ENCODE peak calls at places on chromosomes 16 and 17, in five cellular contexts. One of them, this sample, is unnamed.

GRCh38 chr17:41413353-41413752 is 11.0 kb downstream of the KRT37 start:
- DNase-seq in activated CD4-positive, alpha-beta T cell treated with anti-CD3 and anti-CD28 coated beads for 1 hour: no peak
- DNase-seq in GDM1: no peak
- DNase-seq in stimulated activated CD4-positive, alpha-beta T cell treated with anti-CD3 and anti-CD28 coated beads, Interleukin-1b, Interleukin-23, amount 100 ng/mL, for 4 hours: no peak
- DNase-seq in cerebellar cortex: no peak
- DNase-seq in this sample: no peak

GRCh38 chr17:74552037-74552436 is 6.1 kb upstream of the CD300C start:
- DNase-seq in activated CD4-positive, alpha-beta T cell treated with anti-CD3 and anti-CD28 coated beads for 1 hour: no peak
- DNase-seq in GDM1: no peak
- DNase-seq in stimulated activated CD4-positive, alpha-beta T cell treated with anti-CD3 and anti-CD28 coated beads, Interleukin-1b, Interleukin-23, amount 100 ng/mL, for 4 hours: no peak
- DNase-seq in cerebellar cortex: no peak
- DNase-seq in this sample: no peak

GRCh38 chr16:31477220-31478216 is 5.4 kb upstream of the SLC5A2 start:
- DNase-seq in activated CD4-positive, alpha-beta T cell treated with anti-CD3 and anti-CD28 coated beads for 1 hour: no peak
- DNase-seq in GDM1: no peak
- DNase-seq in stimulated activated CD4-positive, alpha-beta T cell treated with anti-CD3 and anti-CD28 coated beads, Interleukin-1b, Interleukin-23, amount 100 ng/mL, for 4 hours: no peak
- DNase-seq in cerebellar cortex: no peak
- DNase-seq in this sample: no peak

GRCh38 chr16:89581045-89581695 is 5.6 kb downstream of the CPNE7 start:
- DNase-seq in activated CD4-positive, alpha-beta T cell treated with anti-CD3 and anti-CD28 coated beads for 1 hour: no peak
- DNase-seq in GDM1: no peak
- DNase-seq in stimulated activated CD4-positive, alpha-beta T cell treated with anti-CD3 and anti-CD28 coated beads, Interleukin-1b, Interleukin-23, amount 100 ng/mL, for 4 hours: no peak
- DNase-seq in cerebellar cortex: no peak
- DNase-seq in this sample: no peak

GRCh38 chr16:58733671-58734458 is at the start of gene GOT2:
- DNase-seq in activated CD4-positive, alpha-beta T cell treated with anti-CD3 and anti-CD28 coated beads for 1 hour: peak
- DNase-seq in GDM1: peak
- DNase-seq in stimulated activated CD4-positive, alpha-beta T cell treated with anti-CD3 and anti-CD28 coated beads, Interleukin-1b, Interleukin-23, amount 100 ng/mL, for 4 hours: peak
- DNase-seq in cerebellar cortex: peak
- DNase-seq in this sample: peak

GRCh38 chr17:18905226-18905625 is 46.7 kb upstream of the SLC5A10 start:
- DNase-seq in activated CD4-positive, alpha-beta T cell treated with anti-CD3 and anti-CD28 coated beads for 1 hour: no peak
- DNase-seq in GDM1: no peak
- DNase-seq in stimulated activated CD4-positive, alpha-beta T cell treated with anti-CD3 and anti-CD28 coated beads, Interleukin-1b, Interleukin-23, amount 100 ng/mL, for 4 hours: no peak
- DNase-seq in cerebellar cortex: peak
- DNase-seq in this sample: no peak

GRCh38 chr17:53193044-53193443 is 629.7 kb upstream of the KIF2B start:
- DNase-seq in activated CD4-positive, alpha-beta T cell treated with anti-CD3 and anti-CD28 coated beads for 1 hour: no peak
- DNase-seq in GDM1: no peak
- DNase-seq in stimulated activated CD4-positive, alpha-beta T cell treated with anti-CD3 and anti-CD28 coated beads, Interleukin-1b, Interleukin-23, amount 100 ng/mL, for 4 hours: no peak
- DNase-seq in cerebellar cortex: no peak
- DNase-seq in this sample: no peak

GRCh38 chr17:27499451-27500265 is 43.4 kb downstream of the KSR1 start:
- DNase-seq in activated CD4-positive, alpha-beta T cell treated with anti-CD3 and anti-CD28 coated beads for 1 hour: no peak
- DNase-seq in GDM1: no peak
- DNase-seq in stimulated activated CD4-positive, alpha-beta T cell treated with anti-CD3 and anti-CD28 coated beads, Interleukin-1b, Interleukin-23, amount 100 ng/mL, for 4 hours: no peak
- DNase-seq in cerebellar cortex: peak
- DNase-seq in this sample: no peak

GRCh38 chr17:58421711-58422110 is 4.4 kb upstream of the RNF43 start:
- DNase-seq in activated CD4-positive, alpha-beta T cell treated with anti-CD3 and anti-CD28 coated beads for 1 hour: no peak
- DNase-seq in GDM1: no peak
- DNase-seq in stimulated activated CD4-positive, alpha-beta T cell treated with anti-CD3 and anti-CD28 coated beads, Interleukin-1b, Interleukin-23, amount 100 ng/mL, for 4 hours: no peak
- DNase-seq in cerebellar cortex: no peak
- DNase-seq in this sample: no peak

GRCh38 chr16:20073203-20074088 is at the start of gene GPR139:
- DNase-seq in activated CD4-positive, alpha-beta T cell treated with anti-CD3 and anti-CD28 coated beads for 1 hour: no peak
- DNase-seq in GDM1: no peak
- DNase-seq in stimulated activated CD4-positive, alpha-beta T cell treated with anti-CD3 and anti-CD28 coated beads, Interleukin-1b, Interleukin-23, amount 100 ng/mL, for 4 hours: no peak
- DNase-seq in cerebellar cortex: no peak
- DNase-seq in this sample: no peak

GRCh38 chr17:63533433-63534077 is 10.4 kb downstream of the KCNH6 start:
- DNase-seq in activated CD4-positive, alpha-beta T cell treated with anti-CD3 and anti-CD28 coated beads for 1 hour: no peak
- DNase-seq in GDM1: no peak
- DNase-seq in stimulated activated CD4-positive, alpha-beta T cell treated with anti-CD3 and anti-CD28 coated beads, Interleukin-1b, Interleukin-23, amount 100 ng/mL, for 4 hours: no peak
- DNase-seq in cerebellar cortex: no peak
- DNase-seq in this sample: no peak

GRCh38 chr17:70168044-70168978 is 1.0 kb upstream of the KCNJ2 start:
- DNase-seq in activated CD4-positive, alpha-beta T cell treated with anti-CD3 and anti-CD28 coated beads for 1 hour: no peak
- DNase-seq in GDM1: peak
- DNase-seq in stimulated activated CD4-positive, alpha-beta T cell treated with anti-CD3 and anti-CD28 coated beads, Interleukin-1b, Interleukin-23, amount 100 ng/mL, for 4 hours: no peak
- DNase-seq in cerebellar cortex: peak
- DNase-seq in this sample: no peak

GRCh38 chr17:71441098-71441497 is 679.7 kb upstream of the SOX9 start:
- DNase-seq in activated CD4-positive, alpha-beta T cell treated with anti-CD3 and anti-CD28 coated beads for 1 hour: no peak
- DNase-seq in GDM1: no peak
- DNase-seq in stimulated activated CD4-positive, alpha-beta T cell treated with anti-CD3 and anti-CD28 coated beads, Interleukin-1b, Interleukin-23, amount 100 ng/mL, for 4 hours: no peak
- DNase-seq in cerebellar cortex: no peak
- DNase-seq in this sample: no peak

GRCh38 chr16:3027488-3027795 is 3.6 kb downstream of the THOC6 start:
- DNase-seq in activated CD4-positive, alpha-beta T cell treated with anti-CD3 and anti-CD28 coated beads for 1 hour: no peak
- DNase-seq in GDM1: no peak
- DNase-seq in stimulated activated CD4-positive, alpha-beta T cell treated with anti-CD3 and anti-CD28 coated beads, Interleukin-1b, Interleukin-23, amount 100 ng/mL, for 4 hours: no peak
- DNase-seq in cerebellar cortex: no peak
- DNase-seq in this sample: no peak

GRCh38 chr16:24054649-24055560 is 201.2 kb upstream of the CACNG3 start:
- DNase-seq in activated CD4-positive, alpha-beta T cell treated with anti-CD3 and anti-CD28 coated beads for 1 hour: no peak
- DNase-seq in GDM1: no peak
- DNase-seq in stimulated activated CD4-positive, alpha-beta T cell treated with anti-CD3 and anti-CD28 coated beads, Interleukin-1b, Interleukin-23, amount 100 ng/mL, for 4 hours: no peak
- DNase-seq in cerebellar cortex: no peak
- DNase-seq in this sample: no peak

GRCh38 chr17:40373324-40373723 is 8.8 kb upstream of the GJD3 start:
- DNase-seq in activated CD4-positive, alpha-beta T cell treated with anti-CD3 and anti-CD28 coated beads for 1 hour: no peak
- DNase-seq in GDM1: no peak
- DNase-seq in stimulated activated CD4-positive, alpha-beta T cell treated with anti-CD3 and anti-CD28 coated beads, Interleukin-1b, Interleukin-23, amount 100 ng/mL, for 4 hours: no peak
- DNase-seq in cerebellar cortex: no peak
- DNase-seq in this sample: no peak

GRCh38 chr16:83403751-83404150 is 404.0 kb upstream of the HSBP1 start:
- DNase-seq in activated CD4-positive, alpha-beta T cell treated with anti-CD3 and anti-CD28 coated beads for 1 hour: no peak
- DNase-seq in GDM1: no peak
- DNase-seq in stimulated activated CD4-positive, alpha-beta T cell treated with anti-CD3 and anti-CD28 coated beads, Interleukin-1b, Interleukin-23, amount 100 ng/mL, for 4 hours: no peak
- DNase-seq in cerebellar cortex: no peak
- DNase-seq in this sample: no peak

GRCh38 chr16:54034684-54035083 is 251.9 kb downstream of the IRX3 start:
- DNase-seq in activated CD4-positive, alpha-beta T cell treated with anti-CD3 and anti-CD28 coated beads for 1 hour: no peak
- DNase-seq in GDM1: no peak
- DNase-seq in stimulated activated CD4-positive, alpha-beta T cell treated with anti-CD3 and anti-CD28 coated beads, Interleukin-1b, Interleukin-23, amount 100 ng/mL, for 4 hours: no peak
- DNase-seq in cerebellar cortex: no peak
- DNase-seq in this sample: no peak

GRCh38 chr16:48024042-48024441 is 131.8 kb downstream of the ABCC12 start:
- DNase-seq in activated CD4-positive, alpha-beta T cell treated with anti-CD3 and anti-CD28 coated beads for 1 hour: no peak
- DNase-seq in GDM1: no peak
- DNase-seq in stimulated activated CD4-positive, alpha-beta T cell treated with anti-CD3 and anti-CD28 coated beads, Interleukin-1b, Interleukin-23, amount 100 ng/mL, for 4 hours: no peak
- DNase-seq in cerebellar cortex: no peak
- DNase-seq in this sample: no peak

GRCh38 chr17:82414548-82415281 is 3.4 kb upstream of the HEXD start:
- DNase-seq in activated CD4-positive, alpha-beta T cell treated with anti-CD3 and anti-CD28 coated beads for 1 hour: peak
- DNase-seq in GDM1: peak
- DNase-seq in stimulated activated CD4-positive, alpha-beta T cell treated with anti-CD3 and anti-CD28 coated beads, Interleukin-1b, Interleukin-23, amount 100 ng/mL, for 4 hours: peak
- DNase-seq in cerebellar cortex: peak
- DNase-seq in this sample: peak

GRCh38 chr16:30523768-30524574 is 2.4 kb downstream of the ZNF768 start:
- DNase-seq in activated CD4-positive, alpha-beta T cell treated with anti-CD3 and anti-CD28 coated beads for 1 hour: no peak
- DNase-seq in GDM1: no peak
- DNase-seq in stimulated activated CD4-positive, alpha-beta T cell treated with anti-CD3 and anti-CD28 coated beads, Interleukin-1b, Interleukin-23, amount 100 ng/mL, for 4 hours: no peak
- DNase-seq in cerebellar cortex: no peak
- DNase-seq in this sample: no peak

GRCh38 chr17:38894276-38894675 is 24.4 kb downstream of the LASP1 start:
- DNase-seq in activated CD4-positive, alpha-beta T cell treated with anti-CD3 and anti-CD28 coated beads for 1 hour: no peak
- DNase-seq in GDM1: no peak
- DNase-seq in stimulated activated CD4-positive, alpha-beta T cell treated with anti-CD3 and anti-CD28 coated beads, Interleukin-1b, Interleukin-23, amount 100 ng/mL, for 4 hours: no peak
- DNase-seq in cerebellar cortex: no peak
- DNase-seq in this sample: no peak

GRCh38 chr17:76166168-76166567 is 25.1 kb upstream of the FOXJ1 start:
- DNase-seq in activated CD4-positive, alpha-beta T cell treated with anti-CD3 and anti-CD28 coated beads for 1 hour: no peak
- DNase-seq in GDM1: no peak
- DNase-seq in stimulated activated CD4-positive, alpha-beta T cell treated with anti-CD3 and anti-CD28 coated beads, Interleukin-1b, Interleukin-23, amount 100 ng/mL, for 4 hours: no peak
- DNase-seq in cerebellar cortex: no peak
- DNase-seq in this sample: no peak

GRCh38 chr17:6548578-6549330 is 7.6 kb downstream of the PITPNM3 start:
- DNase-seq in activated CD4-positive, alpha-beta T cell treated with anti-CD3 and anti-CD28 coated beads for 1 hour: no peak
- DNase-seq in GDM1: no peak
- DNase-seq in stimulated activated CD4-positive, alpha-beta T cell treated with anti-CD3 and anti-CD28 coated beads, Interleukin-1b, Interleukin-23, amount 100 ng/mL, for 4 hours: no peak
- DNase-seq in cerebellar cortex: peak
- DNase-seq in this sample: no peak

GRCh38 chr17:35660902-35661301 is 70.5 kb upstream of the RASL10B start:
- DNase-seq in activated CD4-positive, alpha-beta T cell treated with anti-CD3 and anti-CD28 coated beads for 1 hour: no peak
- DNase-seq in GDM1: no peak
- DNase-seq in stimulated activated CD4-positive, alpha-beta T cell treated with anti-CD3 and anti-CD28 coated beads, Interleukin-1b, Interleukin-23, amount 100 ng/mL, for 4 hours: no peak
- DNase-seq in cerebellar cortex: peak
- DNase-seq in this sample: no peak

GRCh38 chr16:2250652-2251280 is 621 bp downstream of the ECI1 start:
- DNase-seq in activated CD4-positive, alpha-beta T cell treated with anti-CD3 and anti-CD28 coated beads for 1 hour: peak
- DNase-seq in GDM1: no peak
- DNase-seq in stimulated activated CD4-positive, alpha-beta T cell treated with anti-CD3 and anti-CD28 coated beads, Interleukin-1b, Interleukin-23, amount 100 ng/mL, for 4 hours: peak
- DNase-seq in cerebellar cortex: no peak
- DNase-seq in this sample: peak

GRCh38 chr17:42846594-42847280 is 2.4 kb downstream of the AOC2 start:
- DNase-seq in activated CD4-positive, alpha-beta T cell treated with anti-CD3 and anti-CD28 coated beads for 1 hour: no peak
- DNase-seq in GDM1: no peak
- DNase-seq in stimulated activated CD4-positive, alpha-beta T cell treated with anti-CD3 and anti-CD28 coated beads, Interleukin-1b, Interleukin-23, amount 100 ng/mL, for 4 hours: no peak
- DNase-seq in cerebellar cortex: no peak
- DNase-seq in this sample: no peak

GRCh38 chr17:79041041-79041570 is 17.1 kb downstream of the C1QTNF1 start:
- DNase-seq in activated CD4-positive, alpha-beta T cell treated with anti-CD3 and anti-CD28 coated beads for 1 hour: no peak
- DNase-seq in GDM1: no peak
- DNase-seq in stimulated activated CD4-positive, alpha-beta T cell treated with anti-CD3 and anti-CD28 coated beads, Interleukin-1b, Interleukin-23, amount 100 ng/mL, for 4 hours: no peak
- DNase-seq in cerebellar cortex: no peak
- DNase-seq in this sample: no peak

GRCh38 chr17:81393684-81394376 is 1.4 kb upstream of the BAHCC1 start:
- DNase-seq in activated CD4-positive, alpha-beta T cell treated with anti-CD3 and anti-CD28 coated beads for 1 hour: no peak
- DNase-seq in GDM1: peak
- DNase-seq in stimulated activated CD4-positive, alpha-beta T cell treated with anti-CD3 and anti-CD28 coated beads, Interleukin-1b, Interleukin-23, amount 100 ng/mL, for 4 hours: peak
- DNase-seq in cerebellar cortex: peak
- DNase-seq in this sample: peak

GRCh38 chr16:10740000-10740844 is 3.4 kb upstream of the NUBP1 start:
- DNase-seq in activated CD4-positive, alpha-beta T cell treated with anti-CD3 and anti-CD28 coated beads for 1 hour: no peak
- DNase-seq in GDM1: no peak
- DNase-seq in stimulated activated CD4-positive, alpha-beta T cell treated with anti-CD3 and anti-CD28 coated beads, Interleukin-1b, Interleukin-23, amount 100 ng/mL, for 4 hours: no peak
- DNase-seq in cerebellar cortex: no peak
- DNase-seq in this sample: no peak

GRCh38 chr16:27729516-27730304 is 179.8 kb downstream of the KATNIP start:
- DNase-seq in activated CD4-positive, alpha-beta T cell treated with anti-CD3 and anti-CD28 coated beads for 1 hour: no peak
- DNase-seq in GDM1: peak
- DNase-seq in stimulated activated CD4-positive, alpha-beta T cell treated with anti-CD3 and anti-CD28 coated beads, Interleukin-1b, Interleukin-23, amount 100 ng/mL, for 4 hours: no peak
- DNase-seq in cerebellar cortex: no peak
- DNase-seq in this sample: peak

GRCh38 chr17:35460354-35460851 is 11.8 kb upstream of the SLFN13 start:
- DNase-seq in activated CD4-positive, alpha-beta T cell treated with anti-CD3 and anti-CD28 coated beads for 1 hour: peak
- DNase-seq in GDM1: no peak
- DNase-seq in stimulated activated CD4-positive, alpha-beta T cell treated with anti-CD3 and anti-CD28 coated beads, Interleukin-1b, Interleukin-23, amount 100 ng/mL, for 4 hours: peak
- DNase-seq in cerebellar cortex: no peak
- DNase-seq in this sample: no peak

This sample was measured in HL-60.